ENCODE peak calls at places on chromosome 6, in five cellular contexts. F, D, K, W and L are unnamed samples.
A peak's percentile ranks its signal among the peaks of the same experiment; 100 is the strongest.

GRCh38 chr6:2119275-2119674 is 126.1 kb downstream of the GMDS start:
- DNase-seq in F (no peak), D (no peak), K (no peak), W (no peak), L (no peak)

GRCh38 chr6:47334334-47334733 is 24.6 kb upstream of the TNFRSF21 start:
- DNase-seq in F (no peak), D (no peak), K (no peak), W (no peak), L (no peak)

GRCh38 chr6:10555625-10556309 is 34.6 kb downstream of the GCNT2 start:
- DNase-seq in F (peak; percentile 59), D (no peak), K (no peak), W (peak; percentile 2), L (no peak)

GRCh38 chr6:53119772-53120409 is 28.8 kb downstream of the GCM1 start:
- DNase-seq in F (peak; percentile 20), D (no peak), K (peak; percentile 47), W (peak; percentile 44), L (no peak)

GRCh38 chr6:21900730-21901129 is 307.2 kb downstream of the SOX4 start:
- DNase-seq in F (no peak), D (no peak), K (no peak), W (no peak), L (no peak)

GRCh38 chr6:157228421-157229218 is 94.7 kb downstream of the TMEM242 start:
- DNase-seq in F (no peak), D (no peak), K (no peak), W (no peak), L (no peak)

GRCh38 chr6:91166271-91166670 is 579.4 kb upstream of the MAP3K7 start:
- DNase-seq in F (no peak), D (no peak), K (no peak), W (no peak), L (no peak)

GRCh38 chr6:29759457-29759856 is 36.2 kb downstream of the HLA-F start:
- DNase-seq in F (no peak), D (peak; percentile 44), K (no peak), W (no peak), L (no peak)